ENCODE peak calls at places on chromosomes 3 and 15, in six cellular contexts. S is spleen, K is endothelial cell of umbilical vein, A is Panc1, M is esophagus muscularis mucosa, I is transverse colon. L is an unnamed sample.

GRCh38 chr3:113783463-113783862 is 36.6 kb downstream of the ATP6V1A start:
- DNase-seq in S (no peak), M (no peak), I (no peak), K (peak; percentile 90), A (no peak), L (no peak)

GRCh38 chr15:66293419-66294156 is at the start of gene DIS3L:
- DNase-seq in I (peak; percentile 75), M (no peak), A (no peak), K (peak; percentile 53), S (peak; percentile 93), L (peak; percentile 94)

GRCh38 chr15:82891025-82891390 is 61.5 kb downstream of the HOMER2 start:
- DNase-seq in A (no peak), I (no peak), M (no peak), K (no peak), S (no peak), L (no peak)

GRCh38 chr15:53675832-53676231 is 83.6 kb downstream of the WDR72 start:
- DNase-seq in M (no peak), S (no peak), K (no peak), A (no peak), I (no peak), L (no peak)

GRCh38 chr3:192861972-192862371 is 55.7 kb downstream of the MB21D2 start:
- DNase-seq in S (no peak), A (no peak), M (no peak), I (no peak), K (no peak), L (no peak)

GRCh38 chr3:31232049-31233040 is 300.4 kb upstream of the STT3B start:
- DNase-seq in S (no peak), K (peak; percentile 49), I (no peak), A (no peak), M (no peak), L (peak; percentile 57)

GRCh38 chr15:84046064-84046637 is 189.4 kb upstream of the GOLGA6L4 start:
- DNase-seq in S (no peak), K (no peak), M (no peak), A (no peak), I (no peak), L (no peak)

GRCh38 chr15:91566116-91566515 is 287.4 kb upstream of the SLCO3A1 start:
- DNase-seq in I (no peak), S (no peak), K (no peak), M (no peak), A (no peak), L (no peak)

GRCh38 chr15:69293741-69294615 is 4.7 kb upstream of the PAQR5 start:
- DNase-seq in M (no peak), K (no peak), I (no peak), S (no peak), A (no peak), L (no peak)

GRCh38 chr3:79598594-79598993 is 169.2 kb downstream of the ROBO1 start:
- DNase-seq in M (no peak), K (peak; percentile 37), A (no peak), S (no peak), I (no peak), L (no peak)

GRCh38 chr15:91552555-91552954 is 301.0 kb upstream of the SLCO3A1 start:
- DNase-seq in I (no peak), A (no peak), K (no peak), M (no peak), S (no peak), L (no peak)

GRCh38 chr3:58398669-58399333 is 34.8 kb downstream of the PDHB start:
- DNase-seq in K (no peak), S (no peak), A (no peak), M (no peak), I (no peak), L (no peak)

GRCh38 chr15:90400759-90401314 is 12.8 kb downstream of the IQGAP1 start:
- DNase-seq in S (no peak), M (no peak), A (peak; percentile 93), K (peak; percentile 96), I (peak; percentile 69), L (peak; percentile 88)

GRCh38 chr3:58779934-58780333 is 113.4 kb upstream of the FAM3D start:
- DNase-seq in M (no peak), I (no peak), K (no peak), A (no peak), S (no peak), L (no peak)

GRCh38 chr3:19348929-19349564 is 200.7 kb downstream of the KCNH8 start:
- DNase-seq in I (no peak), K (no peak), M (no peak), A (peak; percentile 17), S (no peak), L (no peak)

GRCh38 chr3:177051419-177051818 is 145.9 kb downstream of the TBL1XR1 start:
- DNase-seq in K (peak; percentile 19), I (no peak), A (no peak), S (no peak), M (no peak), L (no peak)

DNA sequence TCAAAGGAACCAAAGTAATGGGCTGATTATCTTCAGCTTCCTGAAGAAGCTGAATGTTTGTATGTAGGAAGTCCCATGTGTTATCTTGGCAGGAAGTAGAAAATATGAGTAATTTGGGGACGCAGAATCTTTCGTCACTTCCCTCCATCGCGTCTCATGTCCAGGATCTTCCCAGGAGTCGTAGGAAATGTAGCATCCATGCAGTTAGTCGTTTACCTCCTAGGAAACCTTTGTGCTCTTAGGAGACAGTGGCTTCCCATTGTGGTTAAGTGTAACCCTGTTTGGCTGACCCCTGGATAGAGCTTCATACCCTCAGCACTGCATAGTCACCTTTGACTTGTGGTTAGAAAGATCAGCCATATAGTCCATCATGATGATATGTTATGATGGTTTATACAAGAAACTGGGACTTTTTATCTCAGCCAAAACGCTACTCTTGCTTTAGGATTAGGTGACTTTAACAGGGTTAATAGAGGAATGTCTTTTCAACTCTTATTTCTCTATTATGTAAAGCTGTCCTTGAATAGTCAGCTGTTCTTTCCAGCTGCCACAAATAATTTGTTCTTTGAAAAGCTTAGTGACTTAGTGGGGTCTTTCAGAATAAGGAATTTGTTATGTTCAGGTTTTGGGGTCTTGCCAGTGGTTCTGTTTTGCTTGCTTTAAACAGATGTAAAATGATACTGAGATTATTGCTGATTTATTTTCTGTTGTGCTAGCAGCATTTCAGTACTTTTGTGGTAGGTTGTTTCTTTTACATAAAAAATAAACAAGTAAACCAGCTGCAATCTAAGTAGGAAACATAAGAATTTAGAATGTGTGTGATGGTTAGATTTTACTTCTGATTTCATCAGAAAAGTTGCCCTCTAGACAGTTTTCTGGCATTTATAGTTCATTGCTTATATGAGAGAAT is 92.1 kb downstream of the KLHL25 start:
- DNase-seq in M (no peak), A (no peak), I (no peak), S (no peak), K (peak; percentile 81), L (no peak)
- H3K27ac ChIP-seq in M (peak overlapping the region; percentile 78), A (no peak overlapping the region), I (peak overlapping the region; percentile 71), S (peak overlapping the region; percentile 88), K (peak overlapping the region; percentile 79), L (peak overlapping the region; percentile 89)

DNA sequence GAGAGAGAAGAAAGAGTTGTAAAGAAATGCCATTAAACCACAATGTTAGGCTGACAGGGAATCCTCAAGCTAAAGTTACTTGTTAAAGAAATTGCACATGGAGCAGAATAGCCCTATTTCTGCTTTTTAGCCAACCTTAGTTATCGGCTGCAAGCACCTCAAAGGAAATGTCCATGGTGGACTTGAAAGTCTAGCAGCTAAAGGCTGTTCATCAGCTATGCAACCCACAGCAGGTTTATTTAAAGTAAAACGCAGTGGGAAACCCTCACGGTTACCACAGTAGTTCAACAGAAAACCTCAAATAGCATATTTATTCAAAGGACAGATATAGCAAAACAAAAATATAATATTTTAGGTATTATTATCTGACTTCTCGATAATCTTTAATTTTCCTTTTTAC is 967.2 kb downstream of the IGSF11 start:
- DNase-seq in A (no peak), I (no peak), M (no peak), K (no peak), S (no peak), L (no peak)
- H3K9me3 ChIP-seq in A (no peaks in the 10 kb centered on the region), I (no peaks in the 10 kb centered on the region), M (peaks cover 12% of the 10 kb centered on the region), K (no peaks in the 10 kb centered on the region), S (no peaks in the 10 kb centered on the region), L (no peaks in the 10 kb centered on the region)

DNA sequence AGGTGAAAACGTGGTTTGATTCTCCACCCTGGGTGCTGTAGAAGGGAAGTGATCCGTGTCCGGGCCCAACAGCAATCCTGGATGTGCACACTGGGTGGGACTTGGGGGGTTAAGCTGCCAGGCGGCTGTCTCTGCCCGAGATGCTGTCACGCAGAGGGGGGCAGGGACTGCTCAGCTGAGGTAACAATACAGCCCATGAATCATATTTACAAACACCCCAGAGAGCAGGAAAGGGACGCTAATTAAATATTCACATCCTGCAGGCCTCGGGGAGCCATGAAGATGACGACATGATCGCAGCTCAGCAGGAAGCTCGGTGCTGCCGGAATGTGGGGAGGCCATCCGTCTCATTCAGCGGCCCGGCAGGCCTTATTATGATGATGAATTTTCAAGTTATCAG is 17.9 kb upstream of the CRABP1 start:
- DNase-seq in K (peak; percentile 92), M (no peak), A (no peak), I (no peak), S (peak; percentile 64), L (no peak)
- TF ChIP-seq POLR2AphosphoS5 in K (peak; percentile 77), M (no peak), A (no peak), I (no peak), S (no peak), L (peak; percentile 15)

GRCh38 chr3:14812196-14812785 is 6.5 kb upstream of the FGD5 start:
- DNase-seq in M (no peak), S (peak; percentile 49), K (peak; percentile 67), A (no peak), I (no peak), L (no peak)
- H3K27ac ChIP-seq in M (peak overlapping the region; percentile 76), S (peak overlapping the region; percentile 87), K (peak overlapping the region; percentile 62), A (no peak overlapping the region), I (no peak overlapping the region), L (peak overlapping the region; percentile 60)

GRCh38 chr3:39762537-39762936 is 46.9 kb upstream of the MYRIP start:
- DNase-seq in I (no peak), M (no peak), S (no peak), A (no peak), K (no peak), L (no peak)

GRCh38 chr3:39763390-39763789 is 46.0 kb upstream of the MYRIP start:
- DNase-seq in A (no peak), S (no peak), I (no peak), K (no peak), M (no peak), L (no peak)

GRCh38 chr3:39760325-39760724 is 49.1 kb upstream of the MYRIP start:
- DNase-seq in S (no peak), A (no peak), I (no peak), K (no peak), M (no peak), L (no peak)

DNA sequence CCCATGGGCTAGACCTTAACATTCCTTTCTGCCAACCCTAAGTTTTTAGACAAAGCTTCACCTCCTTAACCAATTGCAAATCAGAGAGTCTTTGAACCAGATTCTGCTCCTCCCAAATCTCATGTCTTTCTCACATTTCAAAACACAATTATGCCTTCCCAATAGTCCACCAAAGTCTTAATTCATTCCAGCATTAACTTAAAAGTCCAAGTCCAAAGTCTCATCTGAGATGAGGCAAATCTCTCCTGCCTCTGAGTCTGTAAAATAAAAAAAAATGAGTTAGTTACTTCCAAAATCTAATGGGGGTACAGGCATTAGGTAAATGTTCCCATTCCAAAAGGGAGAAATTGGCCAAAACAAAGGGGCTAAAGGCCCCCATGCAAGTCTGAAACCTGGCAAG is 43.8 kb upstream of the MYRIP start:
- DNase-seq in K (no peak), A (no peak), I (no peak), S (no peak), M (no peak), L (no peak)
- H3K9me3 ChIP-seq in K (no peaks in the 10 kb centered on the region), A (no peaks in the 10 kb centered on the region), I (no peaks in the 10 kb centered on the region), S (no peaks in the 10 kb centered on the region), M (no peaks in the 10 kb centered on the region), L (no peaks in the 10 kb centered on the region)